ENCODE peak calls at places on chromosomes 16 and 17, in seven cellular contexts. One of them, this sample, is unnamed.
A peak's percentile ranks its signal among the peaks of the same experiment; 100 is the strongest.

GRCh38 chr16:78189121-78189520 is 89.7 kb downstream of the WWOX start:
- DNase-seq in OCI-LY7: peak; percentile 22
- DNase-seq in breast epithelium: no peak
- DNase-seq in CD8-positive, alpha-beta T cell: no peak
- DNase-seq in upper lobe of right lung: no peak
- DNase-seq in tibial nerve: no peak
- DNase-seq in stomach: no peak
- DNase-seq in this sample: no peak

GRCh38 chr17:7982171-7982570 is 20.2 kb upstream of the GUCY2D start:
- DNase-seq in OCI-LY7: no peak
- DNase-seq in breast epithelium: no peak
- DNase-seq in CD8-positive, alpha-beta T cell: no peak
- DNase-seq in upper lobe of right lung: no peak
- DNase-seq in tibial nerve: no peak
- DNase-seq in stomach: no peak
- DNase-seq in this sample: no peak

GRCh38 chr17:72182256-72182890 is 61.6 kb downstream of the SOX9 start:
- DNase-seq in OCI-LY7: no peak
- DNase-seq in breast epithelium: peak; percentile 71
- DNase-seq in CD8-positive, alpha-beta T cell: no peak
- DNase-seq in upper lobe of right lung: no peak
- DNase-seq in tibial nerve: no peak
- DNase-seq in stomach: peak; percentile 66
- DNase-seq in this sample: peak; percentile 39

GRCh38 chr17:46727572-46728348 is 90.7 kb downstream of the WNT3 start:
- DNase-seq in OCI-LY7: no peak
- DNase-seq in breast epithelium: no peak
- DNase-seq in CD8-positive, alpha-beta T cell: no peak
- DNase-seq in upper lobe of right lung: no peak
- DNase-seq in tibial nerve: no peak
- DNase-seq in stomach: no peak
- DNase-seq in this sample: no peak

GRCh38 chr17:77496831-77497577 is 356.2 kb downstream of the SEC14L1 start:
- DNase-seq in OCI-LY7: no peak
- DNase-seq in breast epithelium: peak; percentile 43
- DNase-seq in CD8-positive, alpha-beta T cell: no peak
- DNase-seq in upper lobe of right lung: peak; percentile 51
- DNase-seq in tibial nerve: peak; percentile 8
- DNase-seq in stomach: no peak
- DNase-seq in this sample: no peak

GRCh38 chr17:30920683-30921543 is 832 bp upstream of the ADAP2 start:
- DNase-seq in OCI-LY7: no peak
- DNase-seq in breast epithelium: no peak
- DNase-seq in CD8-positive, alpha-beta T cell: no peak
- DNase-seq in upper lobe of right lung: peak; percentile 3
- DNase-seq in tibial nerve: no peak
- DNase-seq in stomach: no peak
- DNase-seq in this sample: no peak

GRCh38 chr16:55392701-55393100 is 68.7 kb downstream of the IRX6 start:
- DNase-seq in OCI-LY7: no peak
- DNase-seq in breast epithelium: no peak
- DNase-seq in CD8-positive, alpha-beta T cell: no peak
- DNase-seq in upper lobe of right lung: no peak
- DNase-seq in tibial nerve: no peak
- DNase-seq in stomach: no peak
- DNase-seq in this sample: no peak

GRCh38 chr17:81986606-81987005 is 9.2 kb downstream of the ASPSCR1 start:
- DNase-seq in OCI-LY7: no peak
- DNase-seq in breast epithelium: no peak
- DNase-seq in CD8-positive, alpha-beta T cell: no peak
- DNase-seq in upper lobe of right lung: no peak
- DNase-seq in tibial nerve: no peak
- DNase-seq in stomach: no peak
- DNase-seq in this sample: no peak

GRCh38 chr17:32341857-32342602 is at the start of gene C17orf75:
- DNase-seq in OCI-LY7: peak; percentile 86
- DNase-seq in breast epithelium: peak; percentile 83
- DNase-seq in CD8-positive, alpha-beta T cell: peak; percentile 67
- DNase-seq in upper lobe of right lung: peak; percentile 91
- DNase-seq in tibial nerve: peak; percentile 33
- DNase-seq in stomach: peak; percentile 83
- DNase-seq in this sample: peak; percentile 51

GRCh38 chr16:12459401-12459791 is 344.3 kb downstream of the CPPED1 start:
- DNase-seq in OCI-LY7: peak; percentile 28
- DNase-seq in breast epithelium: peak; percentile 49
- DNase-seq in CD8-positive, alpha-beta T cell: no peak
- DNase-seq in upper lobe of right lung: peak; percentile 75
- DNase-seq in tibial nerve: no peak
- DNase-seq in stomach: peak; percentile 28
- DNase-seq in this sample: no peak

GRCh38 chr17:51435641-51436091 is 175.3 kb downstream of the UTP18 start:
- DNase-seq in OCI-LY7: peak; percentile 47
- DNase-seq in breast epithelium: peak; percentile 58
- DNase-seq in CD8-positive, alpha-beta T cell: no peak
- DNase-seq in upper lobe of right lung: peak; percentile 69
- DNase-seq in tibial nerve: no peak
- DNase-seq in stomach: peak; percentile 80
- DNase-seq in this sample: peak; percentile 27

GRCh38 chr16:72597938-72598337 is 426.0 kb upstream of the PMFBP1 start:
- DNase-seq in OCI-LY7: no peak
- DNase-seq in breast epithelium: no peak
- DNase-seq in CD8-positive, alpha-beta T cell: no peak
- DNase-seq in upper lobe of right lung: no peak
- DNase-seq in tibial nerve: no peak
- DNase-seq in stomach: no peak
- DNase-seq in this sample: no peak

GRCh38 chr17:27366438-27366837 is 72.5 kb downstream of the WSB1 start:
- DNase-seq in OCI-LY7: no peak
- DNase-seq in breast epithelium: no peak
- DNase-seq in CD8-positive, alpha-beta T cell: no peak
- DNase-seq in upper lobe of right lung: no peak
- DNase-seq in tibial nerve: no peak
- DNase-seq in stomach: no peak
- DNase-seq in this sample: no peak

GRCh38 chr17:27379863-27380533 is 76.2 kb upstream of the KSR1 start:
- DNase-seq in OCI-LY7: no peak
- DNase-seq in breast epithelium: no peak
- DNase-seq in CD8-positive, alpha-beta T cell: no peak
- DNase-seq in upper lobe of right lung: peak; percentile 85
- DNase-seq in tibial nerve: peak; percentile 40
- DNase-seq in stomach: peak; percentile 72
- DNase-seq in this sample: no peak

GRCh38 chr17:19304209-19304608 is 58.3 kb downstream of the B9D1 start:
- DNase-seq in OCI-LY7: peak; percentile 29
- DNase-seq in breast epithelium: no peak
- DNase-seq in CD8-positive, alpha-beta T cell: no peak
- DNase-seq in upper lobe of right lung: peak; percentile 65
- DNase-seq in tibial nerve: no peak
- DNase-seq in stomach: peak; percentile 53
- DNase-seq in this sample: no peak

GRCh38 chr16:66304151-66304550 is 62.3 kb upstream of the CDH5 start:
- DNase-seq in OCI-LY7: no peak
- DNase-seq in breast epithelium: no peak
- DNase-seq in CD8-positive, alpha-beta T cell: no peak
- DNase-seq in upper lobe of right lung: no peak
- DNase-seq in tibial nerve: no peak
- DNase-seq in stomach: peak; percentile 20
- DNase-seq in this sample: no peak

GRCh38 chr16:65509172-65509571 is 387.3 kb upstream of the CDH11 start:
- DNase-seq in OCI-LY7: no peak
- DNase-seq in breast epithelium: no peak
- DNase-seq in CD8-positive, alpha-beta T cell: no peak
- DNase-seq in upper lobe of right lung: no peak
- DNase-seq in tibial nerve: no peak
- DNase-seq in stomach: no peak
- DNase-seq in this sample: no peak

GRCh38 chr16:11329080-11329491 is 16.2 kb upstream of the RMI2 start:
- DNase-seq in OCI-LY7: peak; percentile 80
- DNase-seq in breast epithelium: no peak
- DNase-seq in CD8-positive, alpha-beta T cell: no peak
- DNase-seq in upper lobe of right lung: no peak
- DNase-seq in tibial nerve: no peak
- DNase-seq in stomach: no peak
- DNase-seq in this sample: no peak

GRCh38 chr16:55367796-55368195 is 43.8 kb downstream of the IRX6 start:
- DNase-seq in OCI-LY7: no peak
- DNase-seq in breast epithelium: no peak
- DNase-seq in CD8-positive, alpha-beta T cell: no peak
- DNase-seq in upper lobe of right lung: no peak
- DNase-seq in tibial nerve: no peak
- DNase-seq in stomach: no peak
- DNase-seq in this sample: no peak

GRCh38 chr17:60573139-60573975 is 26.6 kb upstream of the PPM1D start:
- DNase-seq in OCI-LY7: no peak
- DNase-seq in breast epithelium: no peak
- DNase-seq in CD8-positive, alpha-beta T cell: no peak
- DNase-seq in upper lobe of right lung: no peak
- DNase-seq in tibial nerve: no peak
- DNase-seq in stomach: no peak
- DNase-seq in this sample: peak; percentile 35

GRCh38 chr17:49434821-49435581 is 20.3 kb upstream of the PHB1 start:
- DNase-seq in OCI-LY7: peak; percentile 63
- DNase-seq in breast epithelium: peak; percentile 51
- DNase-seq in CD8-positive, alpha-beta T cell: peak; percentile 13
- DNase-seq in upper lobe of right lung: no peak
- DNase-seq in tibial nerve: no peak
- DNase-seq in stomach: peak; percentile 49
- DNase-seq in this sample: peak; percentile 44

GRCh38 chr16:67762385-67762784 is 43.3 kb upstream of the GFOD2 start:
- DNase-seq in OCI-LY7: no peak
- DNase-seq in breast epithelium: no peak
- DNase-seq in CD8-positive, alpha-beta T cell: no peak
- DNase-seq in upper lobe of right lung: no peak
- DNase-seq in tibial nerve: no peak
- DNase-seq in stomach: no peak
- DNase-seq in this sample: no peak

GRCh38 chr16:85017151-85017550 is 5.8 kb upstream of the ZDHHC7 start:
- DNase-seq in OCI-LY7: no peak
- DNase-seq in breast epithelium: no peak
- DNase-seq in CD8-positive, alpha-beta T cell: no peak
- DNase-seq in upper lobe of right lung: no peak
- DNase-seq in tibial nerve: no peak
- DNase-seq in stomach: no peak
- DNase-seq in this sample: no peak

GRCh38 chr16:86388976-86389375 is 121.4 kb upstream of the FOXF1 start:
- DNase-seq in OCI-LY7: no peak
- DNase-seq in breast epithelium: no peak
- DNase-seq in CD8-positive, alpha-beta T cell: no peak
- DNase-seq in upper lobe of right lung: no peak
- DNase-seq in tibial nerve: no peak
- DNase-seq in stomach: no peak
- DNase-seq in this sample: no peak

GRCh38 chr16:71311553-71312158 is 22.5 kb upstream of the CMTR2 start:
- DNase-seq in OCI-LY7: peak; percentile 52
- DNase-seq in breast epithelium: no peak
- DNase-seq in CD8-positive, alpha-beta T cell: peak; percentile 4
- DNase-seq in upper lobe of right lung: no peak
- DNase-seq in tibial nerve: no peak
- DNase-seq in stomach: no peak
- DNase-seq in this sample: peak; percentile 55

GRCh38 chr16:31131416-31131815 is 4.1 kb downstream of the PRSS8 start:
- DNase-seq in OCI-LY7: no peak
- DNase-seq in breast epithelium: no peak
- DNase-seq in CD8-positive, alpha-beta T cell: no peak
- DNase-seq in upper lobe of right lung: peak; percentile 68
- DNase-seq in tibial nerve: no peak
- DNase-seq in stomach: no peak
- DNase-seq in this sample: no peak
- H3K4me1 ChIP-seq in OCI-LY7: no peaks in the 10 kb centered on the region
- H3K4me1 ChIP-seq in breast epithelium: peaks cover 58% of the 10 kb centered on the region
- H3K4me1 ChIP-seq in CD8-positive, alpha-beta T cell: no peaks in the 10 kb centered on the region
- H3K4me1 ChIP-seq in upper lobe of right lung: peaks cover 48% of the 10 kb centered on the region
- H3K4me1 ChIP-seq in tibial nerve: no peaks in the 10 kb centered on the region
- H3K4me1 ChIP-seq in stomach: peaks cover 65% of the 10 kb centered on the region
- H3K4me1 ChIP-seq in this sample: peaks cover 34% of the 10 kb centered on the region

DNA sequence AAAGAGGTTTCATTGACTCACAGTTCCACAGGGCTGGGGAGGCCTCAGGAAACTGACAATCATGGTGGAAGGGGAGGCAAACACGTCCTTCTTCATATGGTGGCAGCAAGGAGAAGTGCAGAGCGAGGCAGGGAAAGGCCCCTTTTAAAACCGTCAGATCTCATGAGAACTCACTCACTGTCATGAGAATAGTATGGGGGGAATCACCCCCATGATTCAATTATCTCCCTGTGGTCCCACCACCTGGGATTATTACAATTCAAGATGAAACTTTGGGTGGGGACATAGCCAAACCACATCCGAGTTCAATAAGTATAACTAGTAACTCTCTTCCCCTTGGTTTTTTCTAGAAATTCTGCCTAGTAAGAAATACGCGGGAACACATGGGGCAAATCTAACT is 94.9 kb downstream of the AXIN2 start:
- DNase-seq in OCI-LY7: no peak
- DNase-seq in breast epithelium: no peak
- DNase-seq in CD8-positive, alpha-beta T cell: no peak
- DNase-seq in upper lobe of right lung: no peak
- DNase-seq in tibial nerve: no peak
- DNase-seq in stomach: no peak
- DNase-seq in this sample: no peak
- H3K4me1 ChIP-seq in OCI-LY7: no peaks in the 10 kb centered on the region
- H3K4me1 ChIP-seq in breast epithelium: no peaks in the 10 kb centered on the region
- H3K4me1 ChIP-seq in CD8-positive, alpha-beta T cell: no peaks in the 10 kb centered on the region
- H3K4me1 ChIP-seq in upper lobe of right lung: peaks cover 16% of the 10 kb centered on the region
- H3K4me1 ChIP-seq in tibial nerve: no peaks in the 10 kb centered on the region
- H3K4me1 ChIP-seq in stomach: no peaks in the 10 kb centered on the region
- H3K4me1 ChIP-seq in this sample: peaks cover 5% of the 10 kb centered on the region

DNA sequence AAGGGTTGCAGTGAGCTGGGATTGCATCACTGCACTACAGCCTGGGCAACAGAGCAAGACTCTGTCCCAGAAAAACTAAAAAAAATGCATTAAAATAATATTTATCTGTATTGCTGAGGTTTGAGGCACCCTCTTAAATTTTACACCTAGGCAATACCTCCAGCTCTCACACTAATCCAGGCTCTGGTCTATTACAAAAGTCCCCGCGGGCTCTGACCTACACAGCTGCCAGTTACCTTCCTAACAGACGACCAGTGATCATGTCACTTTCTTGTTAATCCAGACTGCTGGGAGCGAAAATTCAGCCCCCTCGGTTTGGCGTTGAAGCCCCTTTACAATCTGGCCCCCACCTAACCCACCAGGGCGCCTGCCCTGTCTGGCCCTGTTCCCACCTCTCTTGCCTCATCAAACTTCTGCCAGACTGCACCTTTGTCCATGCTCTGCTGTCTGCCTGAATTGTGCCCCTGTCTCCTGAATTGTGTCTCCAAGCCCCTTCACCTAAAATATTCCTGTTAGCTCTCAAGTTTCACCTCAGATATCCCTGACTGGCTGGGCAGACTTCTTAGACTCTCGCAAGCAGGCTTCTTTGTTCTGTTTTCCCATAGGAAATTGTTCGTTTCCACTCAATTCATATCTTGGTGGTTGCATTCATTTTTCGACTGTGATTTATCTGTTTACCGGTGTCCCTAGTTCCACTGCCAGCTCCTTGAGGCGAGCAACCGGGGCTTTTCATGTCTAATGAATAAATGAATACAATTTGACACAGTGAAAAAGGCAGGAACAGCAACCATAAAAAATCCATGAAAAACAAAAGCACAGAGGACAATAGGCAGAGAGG is 65.9 kb downstream of the PITPNC1 start:
- DNase-seq in OCI-LY7: no peak
- DNase-seq in breast epithelium: no peak
- DNase-seq in CD8-positive, alpha-beta T cell: no peak
- DNase-seq in upper lobe of right lung: peak; percentile 34
- DNase-seq in tibial nerve: no peak
- DNase-seq in stomach: no peak
- DNase-seq in this sample: no peak
- H3K4me1 ChIP-seq in OCI-LY7: peaks cover 29% of the 10 kb centered on the region
- H3K4me1 ChIP-seq in breast epithelium: no peaks in the 10 kb centered on the region
- H3K4me1 ChIP-seq in CD8-positive, alpha-beta T cell: peaks cover 84% of the 10 kb centered on the region
- H3K4me1 ChIP-seq in upper lobe of right lung: peaks cover 36% of the 10 kb centered on the region
- H3K4me1 ChIP-seq in tibial nerve: no peaks in the 10 kb centered on the region
- H3K4me1 ChIP-seq in stomach: no peaks in the 10 kb centered on the region
- H3K4me1 ChIP-seq in this sample: no peaks in the 10 kb centered on the region

GRCh38 chr17:45160505-45161287 is 979 bp upstream of the HEXIM2 start:
- DNase-seq in OCI-LY7: peak; percentile 76
- DNase-seq in breast epithelium: peak; percentile 69
- DNase-seq in CD8-positive, alpha-beta T cell: peak; percentile 44
- DNase-seq in upper lobe of right lung: peak; percentile 88
- DNase-seq in tibial nerve: peak; percentile 42
- DNase-seq in stomach: peak; percentile 58
- DNase-seq in this sample: no peak
- H3K4me1 ChIP-seq in OCI-LY7: peaks cover 22% of the 10 kb centered on the region
- H3K4me1 ChIP-seq in breast epithelium: peaks cover 21% of the 10 kb centered on the region
- H3K4me1 ChIP-seq in CD8-positive, alpha-beta T cell: peaks cover 34% of the 10 kb centered on the region
- H3K4me1 ChIP-seq in upper lobe of right lung: peaks cover 40% of the 10 kb centered on the region
- H3K4me1 ChIP-seq in tibial nerve: peaks cover 4% of the 10 kb centered on the region
- H3K4me1 ChIP-seq in stomach: peaks cover 46% of the 10 kb centered on the region
- H3K4me1 ChIP-seq in this sample: no peaks in the 10 kb centered on the region

This sample was measured in NT2/D1.